ENCODE peak calls at places on chromosomes 7 and 10, in eight cellular contexts. H is spleen, J is Peyer's patch, K is breast epithelium, W is right lobe of liver, P is sigmoid colon, F is NB4, Y is tibial nerve. S is an unnamed sample.

GRCh38 chr10:42859256-42859655 is 76.7 kb downstream of the BMS1 start:
- DNase-seq in H (no peak), J (no peak), K (no peak), W (no peak), P (no peak), F (no peak), Y (no peak), S (no peak)

GRCh38 chr7:45092931-45093235 is 4.1 kb upstream of the NACAD start:
- DNase-seq in H (no peak), J (no peak), K (no peak), W (no peak), P (no peak), F (no peak), Y (no peak), S (no peak)

GRCh38 chr7:109552017-109552416 is 982.3 kb downstream of the DNAJB9 start:
- DNase-seq in H (no peak), J (no peak), K (no peak), W (no peak), P (no peak), F (no peak), Y (no peak), S (no peak)

GRCh38 chr7:92404170-92404614 is 43.1 kb upstream of the GATAD1 start:
- DNase-seq in H (no peak), J (no peak), K (no peak), W (no peak), P (no peak), F (peak), Y (no peak), S (no peak)

GRCh38 chr10:6275022-6275997 is 72.6 kb downstream of the PFKFB3 start:
- DNase-seq in H (peak), J (peak), K (peak), W (peak), P (peak), F (peak), Y (peak), S (peak)

GRCh38 chr10:37572206-37572605 is 285.2 kb downstream of the ZNF248 start:
- DNase-seq in H (no peak), J (no peak), K (no peak), W (no peak), P (no peak), F (no peak), Y (no peak), S (no peak)

GRCh38 chr7:20779041-20779440 is 7.6 kb downstream of the SP8 start:
- DNase-seq in H (no peak), J (no peak), K (no peak), W (no peak), P (no peak), F (no peak), Y (no peak), S (no peak)

GRCh38 chr7:93559624-93560491 is 14.7 kb downstream of the CALCR start:
- DNase-seq in H (no peak), J (no peak), K (no peak), W (no peak), P (no peak), F (no peak), Y (no peak), S (no peak)

GRCh38 chr7:30276203-30276900 is 8.0 kb upstream of the ZNRF2 start:
- DNase-seq in H (no peak), J (no peak), K (no peak), W (no peak), P (no peak), F (peak), Y (no peak), S (no peak)

GRCh38 chr7:3408814-3409595 is 108.0 kb downstream of the SDK1 start:
- DNase-seq in H (no peak), J (no peak), K (no peak), W (no peak), P (no peak), F (no peak), Y (no peak), S (no peak)

GRCh38 chr7:91228327-91228726 is 35.9 kb upstream of the FZD1 start:
- DNase-seq in H (no peak), J (no peak), K (no peak), W (no peak), P (no peak), F (no peak), Y (no peak), S (no peak)

GRCh38 chr7:84845971-84846370 is 340.9 kb downstream of the SEMA3D start:
- DNase-seq in H (no peak), J (no peak), K (no peak), W (no peak), P (no peak), F (no peak), Y (no peak), S (no peak)

GRCh38 chr7:6705959-6706665 is 635 bp downstream of the ZNF12 start:
- DNase-seq in H (peak), J (peak), K (no peak), W (peak), P (no peak), F (peak), Y (no peak), S (no peak)

GRCh38 chr7:142812437-142813215 is 41.9 kb downstream of the PRSS2 start:
- DNase-seq in H (no peak), J (no peak), K (no peak), W (no peak), P (no peak), F (peak), Y (no peak), S (no peak)

GRCh38 chr7:117132385-117133120 is 179.3 kb downstream of the ST7 start:
- DNase-seq in H (no peak), J (no peak), K (no peak), W (no peak), P (no peak), F (no peak), Y (no peak), S (no peak)

GRCh38 chr7:140640727-140641531 is at the start of gene DENND2A:
- DNase-seq in H (peak), J (peak), K (no peak), W (no peak), P (peak), F (peak), Y (peak), S (peak)
- TF ChIP-seq POLR2A in H (no peak), J (no peak), K (no peak), W (peak), P (no peak), F (no peak), Y (peak), S (no peak)

GRCh38 chr7:97513326-97513725 is 218.6 kb upstream of the TAC1 start:
- DNase-seq in H (no peak), J (no peak), K (no peak), W (no peak), P (no peak), F (peak), Y (no peak), S (no peak)

GRCh38 chr7:97506728-97507127 is 225.2 kb upstream of the TAC1 start:
- DNase-seq in H (no peak), J (no peak), K (no peak), W (no peak), P (no peak), F (no peak), Y (no peak), S (peak)

DNA sequence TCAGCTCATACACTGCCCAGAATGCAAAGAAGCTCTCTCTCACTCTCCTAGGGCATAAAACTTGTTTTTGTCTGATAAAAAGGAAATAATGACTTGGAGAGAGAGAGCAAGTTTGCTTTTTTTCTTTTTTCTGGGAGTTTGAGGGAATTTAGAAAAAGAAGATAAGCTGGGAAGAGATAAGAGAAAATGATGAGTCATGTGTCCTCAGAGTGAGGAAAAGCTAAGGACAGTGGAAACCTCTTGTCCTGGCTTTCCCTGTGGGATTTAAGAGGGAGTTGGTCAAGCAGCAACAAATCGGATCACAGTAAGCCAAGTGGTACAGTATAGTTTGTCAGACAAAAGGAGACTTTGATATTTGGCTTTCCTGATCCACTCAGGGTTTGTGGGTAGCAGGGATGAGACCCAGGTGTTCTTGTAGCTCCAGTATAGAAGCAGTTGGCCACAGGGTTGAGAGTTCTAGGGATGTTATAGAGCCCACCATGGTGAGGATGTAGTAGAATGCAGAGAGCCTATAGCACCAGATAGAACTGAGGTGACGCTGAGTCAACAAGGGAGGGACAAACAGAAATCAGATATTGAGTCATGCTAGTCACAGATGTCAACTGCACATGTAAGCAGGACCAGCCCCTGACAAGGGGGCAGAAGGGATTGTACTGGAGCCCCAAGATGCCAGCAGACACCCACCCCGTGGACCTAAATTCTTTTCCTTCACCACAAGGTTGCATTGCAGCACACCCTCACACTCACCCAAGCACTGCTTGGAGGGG is 219.3 kb upstream of the TAC1 start:
- DNase-seq in H (no peak), J (no peak), K (no peak), W (no peak), P (no peak), F (no peak), Y (no peak), S (no peak)
- TF ChIP-seq POLR2A in H (no peak), J (no peak), K (no peak), W (no peak), P (no peak), F (no peak), Y (no peak), S (no peak)

DNA sequence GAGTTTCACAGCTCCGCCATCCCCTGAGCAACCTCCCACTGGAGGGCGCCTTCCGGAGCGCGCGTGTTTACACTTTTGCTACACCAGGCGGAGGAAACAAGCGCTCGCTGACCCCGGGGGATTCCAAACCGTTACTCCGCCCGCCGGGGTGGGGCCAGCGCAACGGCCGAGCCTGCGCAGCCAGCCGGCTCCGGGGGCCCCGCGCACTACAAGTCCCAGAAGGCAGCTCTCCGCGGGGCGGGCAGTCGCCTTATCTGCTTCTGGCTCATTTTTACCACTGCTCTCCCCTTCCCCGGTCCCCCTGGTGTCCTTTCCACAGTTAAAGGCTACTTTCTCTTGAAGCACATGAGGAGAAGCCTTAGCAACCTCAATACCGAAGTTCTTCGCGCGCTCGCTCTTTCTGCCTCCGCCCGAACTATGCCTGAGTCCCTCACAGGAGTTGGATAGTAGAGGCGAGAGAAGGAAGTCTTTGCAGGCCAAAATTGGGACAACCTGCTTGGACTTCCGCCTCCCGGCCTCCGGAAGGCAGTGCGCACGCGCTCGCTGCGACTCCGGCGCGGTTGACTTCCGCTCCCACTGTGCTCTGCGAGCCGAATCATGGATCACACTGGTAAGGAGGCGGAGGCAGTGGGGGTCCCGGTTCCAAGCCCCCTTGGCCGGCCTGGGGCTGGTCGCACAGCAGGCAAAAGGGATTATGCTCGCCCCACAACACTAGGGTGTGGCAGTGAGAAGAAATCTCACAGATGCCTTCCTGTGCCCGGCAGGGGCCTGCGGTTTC is at the start of gene CBLL1:
- DNase-seq in H (peak), J (peak), K (peak), W (peak), P (peak), F (peak), Y (peak), S (peak)
- TF ChIP-seq POLR2A in H (peak), J (peak), K (peak), W (peak), P (peak), F (peak), Y (peak), S (peak)

GRCh38 chr7:149605696-149606095 is 108.1 kb upstream of the ZNF746 start:
- DNase-seq in H (no peak), J (no peak), K (no peak), W (no peak), P (no peak), F (no peak), Y (no peak), S (no peak)
- TF ChIP-seq POLR2A in H (no peak), J (no peak), K (no peak), W (no peak), P (no peak), F (no peak), Y (no peak), S (no peak)

GRCh38 chr7:129612112-129613015 is 844 bp downstream of the NRF1 start:
- DNase-seq in H (peak), J (no peak), K (peak), W (peak), P (peak), F (peak), Y (peak), S (peak)

GRCh38 chr7:129609666-129610065 is 1.9 kb upstream of the NRF1 start:
- DNase-seq in H (no peak), J (no peak), K (no peak), W (no peak), P (no peak), F (peak), Y (no peak), S (no peak)

GRCh38 chr7:129610709-129611245 is 743 bp upstream of the NRF1 start:
- DNase-seq in H (no peak), J (no peak), K (no peak), W (no peak), P (no peak), F (peak), Y (no peak), S (no peak)

GRCh38 chr7:129613016-129613337 is 1.5 kb downstream of the NRF1 start:
- DNase-seq in H (no peak), J (no peak), K (no peak), W (no peak), P (no peak), F (no peak), Y (no peak), S (no peak)

DNA sequence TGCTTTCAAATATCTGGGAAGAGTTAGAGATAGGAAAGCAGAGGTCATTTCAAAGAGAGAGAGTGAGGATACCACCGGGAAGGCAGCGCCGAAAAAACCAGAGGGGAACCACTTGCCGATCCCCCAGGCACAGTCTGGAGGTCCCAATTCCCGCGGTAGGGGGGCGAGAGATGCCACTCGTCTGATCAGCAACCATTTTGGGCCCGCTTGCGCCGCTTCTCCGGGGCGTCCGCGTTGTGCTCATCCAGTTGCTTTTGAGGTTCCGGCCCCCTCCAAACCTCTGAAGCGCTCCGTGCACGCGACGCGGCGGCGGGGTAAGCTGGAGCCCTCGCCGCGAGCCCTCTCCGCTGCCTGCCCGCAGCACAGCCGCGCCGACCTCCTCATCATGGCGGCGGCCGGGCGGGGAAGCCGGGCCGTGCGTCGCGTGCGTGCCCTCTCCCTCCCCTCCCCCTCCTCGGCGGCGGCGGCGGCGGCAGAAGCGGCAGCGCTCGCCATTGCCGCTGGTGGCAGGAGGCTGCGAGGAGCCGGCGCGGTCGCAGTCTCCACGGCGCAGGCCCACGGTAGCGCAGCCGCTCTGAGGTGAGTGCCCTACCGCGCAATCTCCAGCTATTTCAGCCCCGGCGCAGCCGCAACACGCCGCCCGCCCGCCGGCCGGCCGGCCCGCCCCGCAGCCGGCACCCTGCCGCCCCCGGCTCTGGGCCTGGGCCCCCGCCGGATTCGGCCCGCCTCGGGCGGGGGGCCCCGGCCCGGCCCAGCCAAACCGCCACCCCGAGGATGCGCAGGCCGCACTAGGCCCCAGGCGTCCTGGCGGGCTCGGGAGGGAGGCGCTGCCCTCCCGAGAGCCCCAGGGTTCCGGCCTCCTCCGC is at the start of gene NRF1:
- DNase-seq in H (peak), J (peak), K (peak), W (peak), P (peak), F (peak), Y (peak), S (peak)
- TF ChIP-seq POLR2A in H (peak), J (peak), K (no peak), W (peak), P (no peak), F (peak), Y (peak), S (peak)

GRCh38 chr10:133394801-133395221 is 854 bp downstream of the MTG1 start:
- DNase-seq in H (no peak), J (peak), K (no peak), W (peak), P (peak), F (no peak), Y (no peak), S (no peak)

GRCh38 chr10:133391761-133392518 is 2.0 kb upstream of the MTG1 start:
- DNase-seq in H (no peak), J (no peak), K (no peak), W (peak), P (peak), F (no peak), Y (no peak), S (no peak)

GRCh38 chr10:133393401-133394063 is 425 bp upstream of the MTG1 start:
- DNase-seq in H (no peak), J (no peak), K (no peak), W (peak), P (peak), F (no peak), Y (no peak), S (no peak)

GRCh38 chr10:133396035-133396624 is 2.2 kb downstream of the MTG1 start:
- DNase-seq in H (peak), J (no peak), K (no peak), W (peak), P (peak), F (no peak), Y (no peak), S (no peak)

DNA sequence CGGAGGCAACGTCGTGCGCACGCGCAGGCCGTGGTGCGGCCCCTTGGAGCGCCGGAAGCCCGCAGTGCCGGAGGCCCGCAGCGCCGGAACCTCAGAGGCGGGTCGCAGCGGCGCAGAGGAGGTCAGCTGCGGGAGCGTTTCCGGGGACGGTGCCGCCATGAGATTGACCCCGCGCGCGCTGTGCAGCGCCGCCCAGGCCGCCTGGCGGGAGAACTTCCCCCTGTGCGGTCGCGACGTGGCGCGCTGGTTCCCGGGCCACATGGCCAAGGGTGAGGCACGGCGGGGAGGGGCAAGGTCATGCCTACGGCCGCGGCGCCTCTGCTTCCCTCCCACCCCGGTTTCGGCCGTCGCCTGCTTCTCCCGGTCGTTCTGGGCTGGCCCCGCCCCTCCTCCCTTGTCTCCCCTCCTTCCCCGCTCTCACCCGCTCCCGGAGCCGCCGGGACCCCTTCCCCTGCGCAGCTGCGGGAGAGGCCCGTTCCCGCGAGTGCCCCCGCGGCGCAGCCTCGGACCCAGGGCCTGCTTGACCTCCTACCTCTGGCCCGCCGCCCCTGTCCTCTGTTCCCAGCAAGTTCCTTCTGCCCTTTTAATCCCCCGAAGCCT is at the start of gene MTG1:
- DNase-seq in H (peak), J (peak), K (peak), W (peak), P (peak), F (peak), Y (peak), S (peak)
- TF ChIP-seq POLR2A in H (peak), J (peak), K (peak), W (peak), P (peak), F (peak), Y (peak), S (peak)

DNA sequence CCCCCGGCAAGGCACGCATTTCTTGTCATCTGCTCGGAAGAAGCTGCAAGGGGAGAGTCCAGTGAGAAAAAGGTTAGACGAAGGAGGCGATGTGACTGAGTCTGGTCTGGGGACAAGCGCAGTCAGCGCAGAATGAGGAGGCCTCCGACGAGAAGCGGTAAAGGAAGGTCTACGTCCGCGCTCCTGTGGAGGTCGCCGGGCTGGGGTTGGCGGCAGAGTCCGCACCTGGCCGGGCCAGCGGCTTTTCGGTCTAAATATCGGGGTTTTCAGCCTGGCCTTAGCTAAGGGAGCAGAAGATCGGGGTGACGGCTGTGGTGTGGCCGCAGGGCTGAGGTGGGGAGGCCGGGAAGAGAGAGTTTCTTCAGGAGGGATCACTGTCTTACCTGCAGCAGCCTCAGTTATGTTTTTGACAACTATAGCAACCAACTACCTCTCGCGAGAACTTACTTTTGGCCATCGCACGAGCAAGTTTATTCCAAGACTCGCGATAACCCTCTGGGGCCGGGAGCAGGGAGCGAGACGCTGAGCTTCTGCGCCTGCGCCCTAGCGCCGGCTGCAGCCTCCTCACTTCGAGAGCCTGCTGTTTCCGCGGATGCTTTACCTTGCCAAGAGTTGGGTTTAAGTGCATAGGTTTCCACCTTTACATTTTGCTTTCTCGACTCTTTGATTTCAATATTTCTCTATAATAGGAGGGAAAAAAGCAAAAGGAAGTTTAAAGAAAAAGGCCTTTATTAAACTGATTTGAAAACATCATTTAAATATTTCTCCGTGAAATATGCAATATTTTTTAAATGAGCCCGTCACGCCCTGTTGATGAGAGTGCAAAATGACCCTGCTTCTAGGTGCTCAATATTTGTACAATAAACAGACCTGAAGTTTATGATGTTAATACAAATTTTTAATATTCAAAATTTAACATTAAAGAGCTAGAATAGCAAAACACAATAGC is at the start of gene CFAP70:
- DNase-seq in H (peak), J (peak), K (peak), W (peak), P (peak), F (peak), Y (peak), S (peak)
- TF ChIP-seq POLR2A in H (no peak), J (no peak), K (no peak), W (no peak), P (no peak), F (no peak), Y (no peak), S (peak)